ENCODE peak calls at places on chromosomes 12 and 14, in eight cellular contexts. X is ACHN; P is activated T-helper 1 cell treated with anti-CD3 and anti-CD28 coated beads, Interleukin-2, amount 50 U/mL, for 16 hours; G is hypothalamus; Y is SHP77; D is stimulated activated CD4-positive, alpha-beta T cell treated with anti-CD3 and anti-CD28 coated beads, Interleukin-2, amount 100 ng/mL, for 24 hours; H is dermis blood vessel endothelial cell; J is GM03348. A is an unnamed sample.

GRCh38 chr12:110636516-110636915 is 22.6 kb downstream of the TCTN1 start:
- DNase-seq in X (peak), P (no peak), G (no peak), Y (no peak), D (no peak), H (no peak), J (no peak), A (no peak)

GRCh38 chr14:70822706-70823185 is 13.4 kb upstream of the MAP3K9 start:
- DNase-seq in X (peak), P (no peak), G (no peak), Y (peak), D (no peak), H (no peak), J (peak), A (no peak)

GRCh38 chr14:99574099-99574880 is 29.7 kb downstream of the CCDC85C start:
- DNase-seq in X (peak), P (no peak), G (no peak), Y (peak), D (no peak), H (no peak), J (peak), A (peak)

GRCh38 chr14:81137316-81137715 is 83.4 kb downstream of the GTF2A1 start:
- DNase-seq in X (peak), P (no peak), G (no peak), Y (no peak), D (no peak), H (no peak), J (peak), A (peak)

GRCh38 chr12:71782007-71782406 is 27.3 kb downstream of the RAB21 start:
- DNase-seq in X (no peak), P (no peak), G (no peak), Y (no peak), D (no peak), H (no peak), J (no peak), A (no peak)

GRCh38 chr12:6465467-6466183 is 4.9 kb downstream of the VAMP1 start:
- DNase-seq in X (peak), P (no peak), G (no peak), Y (no peak), D (peak), H (peak), J (peak), A (peak)

GRCh38 chr12:113461666-113462065 is 10.0 kb downstream of the LHX5 start:
- DNase-seq in X (peak), P (no peak), G (no peak), Y (peak), D (no peak), H (peak), J (no peak), A (peak)

GRCh38 chr14:72856530-72857264 is 37.2 kb downstream of the DPF3 start:
- DNase-seq in X (no peak), P (no peak), G (no peak), Y (no peak), D (no peak), H (no peak), J (no peak), A (no peak)

GRCh38 chr14:27927519-27927918 is 839.1 kb upstream of the FOXG1 start:
- DNase-seq in X (no peak), P (no peak), G (no peak), Y (no peak), D (no peak), H (no peak), J (no peak), A (no peak)

GRCh38 chr12:90090929-90091651 is 382.5 kb upstream of the ATP2B1 start:
- DNase-seq in X (peak), P (no peak), G (no peak), Y (no peak), D (no peak), H (no peak), J (peak), A (peak)

GRCh38 chr14:100665518-100666032 is 61.1 kb upstream of the DLK1 start:
- DNase-seq in X (no peak), P (no peak), G (no peak), Y (peak), D (no peak), H (no peak), J (no peak), A (no peak)

GRCh38 chr14:92759679-92760523 is 11.5 kb upstream of the LGMN start:
- DNase-seq in X (no peak), P (no peak), G (no peak), Y (no peak), D (no peak), H (no peak), J (no peak), A (no peak)

GRCh38 chr14:72941286-72941985 is 15.2 kb downstream of the DCAF4 start:
- DNase-seq in X (no peak), P (no peak), G (no peak), Y (no peak), D (no peak), H (no peak), J (no peak), A (no peak)

GRCh38 chr14:97771340-97772045 is 974.3 kb downstream of the VRK1 start:
- DNase-seq in X (no peak), P (no peak), G (no peak), Y (no peak), D (no peak), H (no peak), J (no peak), A (no peak)

GRCh38 chr14:85607571-85608219 is 77.8 kb downstream of the FLRT2 start:
- DNase-seq in X (no peak), P (no peak), G (no peak), Y (no peak), D (no peak), H (peak), J (peak), A (peak)

GRCh38 chr12:87848248-87848868 is 180.8 kb downstream of the C12orf50 start:
- DNase-seq in X (peak), P (no peak), G (no peak), Y (peak), D (no peak), H (peak), J (peak), A (peak)

GRCh38 chr14:57383125-57383524 is 7.3 kb upstream of the NAA30 start:
- DNase-seq in X (no peak), P (no peak), G (no peak), Y (no peak), D (no peak), H (peak), J (no peak), A (no peak)